ENCODE peak calls at places on chromosomes 1 and 21, in eight cellular contexts. J, L, S, U, A, K, E and I are unnamed samples.

GRCh38 chr1:46670134-46670533 is 1.5 kb upstream of the TEX38 start:
- DNase-seq in U (no peak), K (no peak), A (no peak), J (no peak), L (no peak), S (no peak), E (no peak), I (no peak)

GRCh38 chr1:2271841-2272655 is 43.9 kb downstream of the SKI start:
- DNase-seq in L (no peak), J (no peak), U (no peak), E (no peak), K (no peak), S (no peak), A (no peak), I (no peak)

GRCh38 chr1:93177991-93178390 is 2.2 kb downstream of the TMED5 start:
- DNase-seq in K (no peak), A (no peak), E (no peak), S (no peak), L (peak), J (no peak), U (no peak), I (peak)

GRCh38 chr1:15381805-15382204 is 27.9 kb upstream of the EFHD2 start:
- DNase-seq in E (no peak), U (no peak), A (no peak), L (no peak), J (no peak), S (no peak), K (no peak), I (no peak)

GRCh38 chr1:220983877-220984635 is 104.8 kb downstream of the HLX start:
- DNase-seq in U (peak), J (no peak), L (no peak), E (no peak), K (no peak), S (no peak), A (peak), I (no peak)

GRCh38 chr21:45098867-45099266 is 24.5 kb downstream of the ADARB1 start:
- DNase-seq in A (no peak), J (peak), L (peak), E (no peak), K (no peak), S (no peak), U (no peak), I (no peak)

GRCh38 chr1:67367370-67368345 is 60.0 kb downstream of the IL12RB2 start:
- DNase-seq in U (no peak), K (no peak), E (no peak), A (peak), L (no peak), J (peak), S (no peak), I (peak)

GRCh38 chr1:1875932-1876331 is 15.0 kb downstream of the GNB1 start:
- DNase-seq in A (no peak), J (no peak), U (no peak), L (no peak), E (no peak), K (no peak), S (no peak), I (no peak)

GRCh38 chr1:3735683-3736070 is 16.6 kb upstream of the CCDC27 start:
- DNase-seq in U (no peak), S (no peak), K (no peak), A (no peak), J (no peak), E (no peak), L (no peak), I (no peak)

GRCh38 chr1:8903908-8904650 is 25.6 kb upstream of the ENO1 start:
- DNase-seq in E (no peak), A (peak), U (no peak), L (peak), K (peak), J (no peak), S (no peak), I (peak)

GRCh38 chr1:218674280-218674773 is 329.2 kb downstream of the TGFB2 start:
- DNase-seq in E (no peak), S (no peak), A (peak), J (peak), L (peak), K (no peak), U (peak), I (peak)

GRCh38 chr1:112542206-112542973 is 33.6 kb downstream of the WNT2B start:
- DNase-seq in L (no peak), J (no peak), K (no peak), A (no peak), U (no peak), S (no peak), E (no peak), I (no peak)

GRCh38 chr1:16226495-16227179 is 10.3 kb downstream of the CPLANE2 start:
- DNase-seq in L (no peak), A (peak), E (no peak), K (no peak), S (peak), U (no peak), J (peak), I (no peak)

GRCh38 chr1:117077267-117077666 is 17.1 kb downstream of the TTF2 start:
- DNase-seq in J (no peak), S (no peak), K (peak), U (peak), A (no peak), L (peak), E (no peak), I (peak)

GRCh38 chr1:165943198-165943597 is 115.8 kb downstream of the UCK2 start:
- DNase-seq in J (no peak), E (no peak), A (no peak), U (peak), K (no peak), S (no peak), L (peak), I (no peak)

GRCh38 chr1:56934400-56935080 is 31.3 kb downstream of the C8B start:
- DNase-seq in J (no peak), S (no peak), E (no peak), L (no peak), A (no peak), K (no peak), U (no peak), I (no peak)

GRCh38 chr1:26991310-26992116 is 2.0 kb upstream of the TRNP1 start:
- DNase-seq in A (peak), S (no peak), U (no peak), K (no peak), L (peak), J (no peak), E (no peak), I (no peak)

GRCh38 chr1:243842978-243843490 is 7.0 kb downstream of the AKT3 start:
- DNase-seq in E (no peak), L (peak), S (no peak), U (no peak), A (no peak), J (no peak), K (no peak), I (peak)

DNA sequence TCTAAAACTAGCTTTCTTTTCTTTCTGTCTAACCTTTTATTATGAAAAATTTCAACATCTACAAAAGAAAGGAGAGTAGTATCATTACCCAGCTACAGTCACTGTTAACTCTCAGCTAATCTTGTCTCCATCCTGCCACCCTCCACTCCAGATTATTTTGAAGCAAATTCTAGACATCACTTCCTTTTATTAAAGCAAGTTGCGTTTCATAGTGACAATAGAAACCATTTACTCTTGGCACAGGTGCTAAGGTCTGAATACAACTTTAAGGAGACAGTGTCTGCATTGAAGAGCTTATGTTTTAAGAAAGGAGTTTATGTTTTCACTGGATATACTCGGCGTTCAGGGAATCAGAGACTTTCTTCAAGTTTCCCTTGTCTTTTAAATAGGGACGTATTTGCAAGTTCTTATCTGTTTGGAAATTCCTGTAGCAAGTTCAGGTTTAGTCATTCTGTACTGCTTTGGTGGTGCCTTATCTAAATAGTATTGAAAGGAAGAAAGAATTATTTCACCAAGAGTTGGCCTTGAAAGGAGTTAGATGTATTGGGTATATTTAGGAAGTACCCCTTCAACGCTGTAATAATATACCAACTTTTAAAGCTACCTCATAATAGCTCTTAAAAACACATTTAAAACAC is 42.7 kb downstream of the ITSN1 start:
- DNase-seq in K (no peak), U (no peak), E (no peak), S (no peak), A (no peak), J (no peak), L (no peak), I (no peak)
- H3K27ac ChIP-seq in K (peak), U (no peak), E (no peak), S (no peak), A (no peak), J (peak), L (no peak), I (peak)

DNA sequence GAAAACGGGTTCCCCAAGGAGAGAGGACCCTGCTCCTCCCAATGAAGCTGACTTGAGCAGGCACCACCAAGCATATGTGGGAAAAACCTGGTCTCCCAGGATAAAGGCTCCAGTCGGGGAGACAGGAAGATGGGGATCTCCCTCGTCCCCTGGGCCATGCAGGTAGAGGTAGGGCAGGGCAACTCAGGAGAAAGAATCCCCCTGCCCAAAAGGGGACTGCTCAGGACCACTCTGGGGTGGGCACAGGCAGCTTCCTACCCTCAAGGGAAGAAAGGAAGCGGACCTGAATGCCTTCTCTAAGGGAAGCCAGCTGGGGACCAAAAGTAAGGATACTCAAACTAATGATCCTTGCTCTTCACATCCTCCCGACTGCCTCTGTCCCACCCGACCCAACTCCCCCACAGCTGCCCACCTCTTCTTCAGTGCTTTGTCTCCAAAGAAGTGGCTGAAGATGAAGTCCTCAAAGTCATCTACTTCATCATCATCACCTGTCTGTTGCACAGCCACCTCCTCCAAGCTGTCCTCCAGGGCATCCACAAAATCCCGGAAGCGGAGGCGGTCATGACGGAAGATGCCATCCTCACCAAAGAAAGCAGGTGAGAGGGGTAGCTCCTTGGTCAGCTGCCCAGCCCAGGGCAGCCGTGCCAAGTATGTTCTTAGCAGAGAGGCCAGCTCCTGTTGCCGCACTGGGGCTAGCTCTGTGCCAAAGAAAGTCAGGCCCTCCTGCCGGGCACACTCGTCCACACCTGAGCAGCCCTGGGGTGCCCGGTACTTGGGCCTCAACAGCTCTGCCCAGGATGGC is 8.8 kb upstream of the PMVK start:
- DNase-seq in E (no peak), U (no peak), S (no peak), A (no peak), K (no peak), L (no peak), J (no peak), I (no peak)
- H3K27ac ChIP-seq in E (no peak), U (no peak), S (no peak), A (no peak), K (no peak), L (no peak), J (peak), I (no peak)

DNA sequence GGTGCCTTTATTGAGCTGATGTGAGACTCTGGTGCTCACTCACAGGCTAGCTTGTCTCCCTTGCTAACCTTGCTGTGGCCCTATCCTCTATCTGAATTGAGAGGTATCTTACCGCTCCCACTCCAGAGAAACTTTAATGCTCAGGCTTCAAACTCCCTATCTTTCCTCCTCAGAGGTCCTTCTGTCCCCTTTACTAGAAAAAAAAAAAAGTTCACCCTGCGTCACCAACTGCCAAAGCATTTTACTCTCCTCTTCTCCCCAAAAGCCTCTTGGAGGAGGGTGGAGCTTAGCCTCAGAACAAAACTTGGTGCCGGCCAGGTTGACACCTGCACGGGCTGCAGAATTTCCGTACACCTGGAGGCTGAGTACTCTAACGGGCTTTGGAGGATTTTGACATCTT is 55.1 kb downstream of the ATP2B4 start:
- DNase-seq in K (no peak), S (no peak), J (no peak), L (no peak), A (no peak), U (no peak), E (no peak), I (no peak)
- H3K27ac ChIP-seq in K (no peak), S (no peak), J (no peak), L (no peak), A (no peak), U (no peak), E (no peak), I (no peak)

GRCh38 chr21:27423073-27423472 is 456.2 kb upstream of the ADAMTS5 start:
- DNase-seq in A (peak), L (peak), K (peak), U (no peak), S (no peak), E (no peak), J (no peak), I (no peak)
- H3K27ac ChIP-seq in A (no peak), L (peak), K (peak), U (no peak), S (no peak), E (no peak), J (no peak), I (no peak)

GRCh38 chr21:33478182-33478581 is 1.6 kb downstream of the TMEM50B start:
- DNase-seq in U (no peak), S (no peak), L (no peak), K (no peak), E (no peak), J (no peak), A (no peak), I (no peak)
- H3K27ac ChIP-seq in U (no peak), S (no peak), L (no peak), K (no peak), E (no peak), J (no peak), A (no peak), I (no peak)

GRCh38 chr1:90487040-90487439 is 230.1 kb downstream of the BARHL2 start:
- DNase-seq in K (no peak), E (no peak), J (no peak), S (no peak), L (no peak), U (no peak), A (no peak), I (no peak)

GRCh38 chr1:90486134-90486824 is 230.8 kb downstream of the BARHL2 start:
- DNase-seq in E (no peak), K (no peak), U (no peak), J (no peak), L (no peak), S (no peak), A (no peak), I (no peak)

GRCh38 chr1:90488451-90488850 is 228.7 kb downstream of the BARHL2 start:
- DNase-seq in S (no peak), A (no peak), L (peak), E (no peak), K (no peak), U (no peak), J (no peak), I (no peak)
- H3K27ac ChIP-seq in S (no peak), A (no peak), L (no peak), E (no peak), K (no peak), U (no peak), J (no peak), I (no peak)

DNA sequence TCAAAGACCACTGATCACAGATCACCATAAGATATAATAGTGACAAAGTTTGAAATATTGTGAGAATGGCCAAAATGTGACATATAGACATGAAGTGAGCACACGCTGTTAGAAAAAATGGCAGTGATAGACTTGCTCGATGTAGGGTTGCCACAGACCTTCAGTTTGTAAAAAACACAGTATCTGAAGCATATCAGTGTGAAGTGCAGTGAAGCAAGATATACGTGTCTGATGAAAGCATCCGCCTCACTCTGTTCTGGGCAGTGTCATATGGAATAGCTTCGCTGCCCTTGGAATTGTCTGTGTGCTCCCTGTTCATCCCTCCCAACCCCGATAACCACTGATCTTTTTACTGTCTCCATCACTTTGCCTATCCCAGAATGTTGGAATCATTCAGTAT is 50.7 kb downstream of the GALNT2 start:
- DNase-seq in E (no peak), L (no peak), U (no peak), J (no peak), S (no peak), K (no peak), A (no peak), I (no peak)
- H3K27ac ChIP-seq in E (no peak), L (no peak), U (no peak), J (no peak), S (no peak), K (no peak), A (peak), I (no peak)